ENCODE peak calls at places on chromosomes 2 and 18, in six cellular contexts. V is IMR-90, Y is H9, K is neuronal stem cell, Q is trophoblast cell, U is H1. F is an unnamed sample.

GRCh38 chr2:38528008-38528442 is 74.7 kb downstream of the HNRNPLL start:
- DNase-seq in V (peak; percentile 69), Y (peak; percentile 67), K (no peak), Q (peak; percentile 67), U (no peak), F (peak; percentile 62)

GRCh38 chr2:60818272-60818671 is 62.2 kb downstream of the PAPOLG start:
- DNase-seq in V (peak; percentile 4), Y (no peak), K (no peak), Q (peak; percentile 37), U (no peak), F (peak; percentile 5)

GRCh38 chr2:44245068-44245861 is 30.0 kb upstream of the SLC3A1 start:
- DNase-seq in V (no peak), Y (no peak), K (no peak), Q (peak; percentile 25), U (no peak), F (no peak)

GRCh38 chr2:156476516-156477206 is 40.5 kb downstream of the GPD2 start:
- DNase-seq in V (peak; percentile 74), Y (no peak), K (no peak), Q (peak; percentile 51), U (no peak), F (peak; percentile 45)

GRCh38 chr18:48714873-48715272 is 176.0 kb downstream of the CTIF start:
- DNase-seq in V (no peak), Y (peak; percentile 57), K (peak; percentile 9), Q (no peak), U (no peak), F (no peak)

GRCh38 chr2:112887904-112888303 is 23.1 kb upstream of the IL37 start:
- DNase-seq in V (peak; percentile 34), Y (no peak), K (no peak), Q (peak; percentile 18), U (no peak), F (peak; percentile 38)

GRCh38 chr2:219104107-219105050 is 43.7 kb upstream of the IHH start:
- DNase-seq in V (peak; percentile 32), Y (peak; percentile 64), K (peak; percentile 29), Q (peak; percentile 66), U (peak; percentile 27), F (peak; percentile 35)

GRCh38 chr2:173079968-173080860 is 4.6 kb downstream of the MAP3K20 start:
- DNase-seq in V (peak; percentile 97), Y (no peak), K (no peak), Q (peak; percentile 93), U (no peak), F (peak; percentile 91)

GRCh38 chr18:2906522-2907458 is 60.0 kb downstream of the EMILIN2 start:
- DNase-seq in V (no peak), Y (peak; percentile 46), K (no peak), Q (peak; percentile 32), U (no peak), F (peak; percentile 49)

GRCh38 chr2:111007757-111008688 is 112.7 kb upstream of the BCL2L11 start:
- DNase-seq in V (no peak), Y (no peak), K (no peak), Q (no peak), U (no peak), F (no peak)

GRCh38 chr2:66803651-66804050 is 368.7 kb downstream of the MEIS1 start:
- DNase-seq in V (peak; percentile 86), Y (no peak), K (no peak), Q (no peak), U (no peak), F (no peak)

GRCh38 chr2:11896386-11896785 is 150.0 kb downstream of the LPIN1 start:
- DNase-seq in V (no peak), Y (no peak), K (peak; percentile 39), Q (no peak), U (no peak), F (no peak)

GRCh38 chr2:221779614-221780067 is 207.5 kb upstream of the EPHA4 start:
- DNase-seq in V (peak; percentile 81), Y (no peak), K (no peak), Q (no peak), U (no peak), F (peak; percentile 15)

GRCh38 chr2:226795281-226796011 is 4.2 kb downstream of the IRS1 start:
- DNase-seq in V (peak; percentile 56), Y (no peak), K (no peak), Q (no peak), U (no peak), F (no peak)

GRCh38 chr2:74177697-74178096 is 982 bp downstream of the MOB1A start:
- DNase-seq in V (no peak), Y (no peak), K (no peak), Q (no peak), U (no peak), F (no peak)

GRCh38 chr18:48802543-48803428 is 148.0 kb downstream of the SMAD7 start:
- DNase-seq in V (no peak), Y (peak; percentile 23), K (no peak), Q (peak; percentile 43), U (no peak), F (no peak)

GRCh38 chr2:103823847-103824246 is 1030.1 kb upstream of the POU3F3 start:
- DNase-seq in V (no peak), Y (no peak), K (no peak), Q (no peak), U (no peak), F (no peak)

DNA sequence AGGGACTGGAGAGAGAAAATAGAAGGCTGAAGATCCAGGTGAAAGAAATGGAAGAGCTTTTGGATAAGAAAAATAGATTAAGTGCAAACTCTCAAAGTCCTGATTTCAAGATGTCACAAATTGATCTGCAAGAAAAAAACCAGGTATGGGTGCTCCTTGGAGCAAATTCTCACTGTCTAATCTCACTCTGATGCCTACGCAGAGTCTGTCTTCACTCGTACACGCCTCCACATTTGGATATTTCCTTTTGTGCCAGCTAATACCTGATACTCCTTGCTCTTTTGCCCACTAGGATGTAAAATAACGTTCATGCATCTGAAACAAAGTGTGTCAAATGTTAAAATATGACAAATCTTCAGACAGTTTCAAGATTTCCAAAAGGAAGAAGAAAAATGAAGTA is 99.4 kb downstream of the CCDC102B start:
- DNase-seq in V (no peak), Y (no peak), K (no peak), Q (no peak), U (no peak), F (no peak)
- H3K27ac ChIP-seq in V (no peak overlapping the region), Y (no peak overlapping the region), K (no peak overlapping the region), Q (no peak overlapping the region), U (no peak overlapping the region), F (no peak overlapping the region)

DNA sequence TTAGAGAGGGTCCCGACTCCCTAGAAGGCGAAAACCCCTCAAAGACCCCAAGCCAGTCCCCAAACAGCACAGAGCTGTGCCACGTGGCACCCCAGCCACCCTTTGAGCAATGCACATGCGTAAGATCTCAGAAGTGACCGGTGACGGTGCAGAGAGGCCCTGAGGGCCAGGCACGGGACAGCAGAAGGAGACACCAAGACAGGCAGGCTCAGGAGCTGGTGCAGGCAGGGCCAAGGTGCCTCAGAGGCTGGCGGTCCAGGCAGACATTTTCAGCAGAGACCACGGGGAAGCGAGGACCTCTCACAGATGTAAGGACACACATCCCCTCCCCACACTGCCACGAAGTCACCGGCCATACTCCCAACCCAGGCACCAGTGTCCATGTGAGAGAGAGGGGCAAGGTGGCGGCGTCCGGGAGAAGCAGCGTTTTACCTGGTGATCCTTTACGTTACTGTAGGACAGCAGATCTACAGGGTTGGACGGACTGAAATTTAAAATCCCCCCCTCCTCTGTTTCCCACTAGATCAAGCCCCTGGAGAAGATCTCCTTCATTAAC is 2.0 kb upstream of the RAB17 start:
- DNase-seq in V (no peak), Y (no peak), K (no peak), Q (peak; percentile 50), U (no peak), F (no peak)
- H2BK5ac ChIP-seq in V (no peak overlapping the region), Y (no peak overlapping the region), K (no peak overlapping the region), Q (no peak overlapping the region), U (peak overlapping the region; percentile 91), F (no peak overlapping the region)

DNA sequence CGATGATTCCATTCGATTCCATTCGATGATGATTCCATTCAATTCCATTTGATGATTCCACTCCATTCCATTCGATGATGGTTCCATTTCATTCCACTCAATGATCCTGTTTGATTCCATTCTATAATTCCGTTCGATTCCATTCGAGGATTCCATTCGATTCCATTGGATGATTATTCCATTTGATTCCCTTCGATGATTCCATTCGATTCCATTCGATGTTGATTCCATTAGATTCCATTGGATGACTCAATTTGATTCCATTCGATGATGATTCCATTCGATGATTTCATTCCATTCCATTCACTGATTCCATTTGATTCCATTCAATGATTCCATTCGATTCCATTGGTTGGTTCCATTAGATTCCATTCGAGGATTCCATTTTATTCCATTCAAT is 1084.4 kb downstream of the RPIA start:
- DNase-seq in V (no peak), Y (no peak), K (no peak), Q (no peak), U (no peak), F (no peak)
- H3K9me3 ChIP-seq in V (peaks cover 48% of the 10 kb centered on the region), Y (peaks cover 87% of the 10 kb centered on the region), K (peaks cover 5% of the 10 kb centered on the region), Q (no peaks in the 10 kb centered on the region), U (peaks cover 25% of the 10 kb centered on the region), F (peaks cover 85% of the 10 kb centered on the region)

GRCh38 chr2:180542510-180542909 is 437.9 kb upstream of the UBE2E3 start:
- DNase-seq in V (no peak), Y (no peak), K (no peak), Q (no peak), U (no peak), F (no peak)

GRCh38 chr2:180539541-180539940 is 440.9 kb upstream of the UBE2E3 start:
- DNase-seq in V (no peak), Y (no peak), K (no peak), Q (no peak), U (no peak), F (no peak)

GRCh38 chr2:180540761-180541160 is 439.6 kb upstream of the UBE2E3 start:
- DNase-seq in V (no peak), Y (no peak), K (no peak), Q (no peak), U (no peak), F (no peak)
- H3K27ac ChIP-seq in V (no peak overlapping the region), Y (no peak overlapping the region), K (no peak overlapping the region), Q (no peak overlapping the region), U (no peak overlapping the region), F (no peak overlapping the region)

GRCh38 chr2:154577390-154577789 is 121.1 kb upstream of the KCNJ3 start:
- DNase-seq in V (no peak), Y (no peak), K (no peak), Q (no peak), U (no peak), F (no peak)
- H2BK5ac ChIP-seq in V (no peak overlapping the region), Y (no peak overlapping the region), K (no peak overlapping the region), Q (no peak overlapping the region), U (no peak overlapping the region), F (no peak overlapping the region)

DNA sequence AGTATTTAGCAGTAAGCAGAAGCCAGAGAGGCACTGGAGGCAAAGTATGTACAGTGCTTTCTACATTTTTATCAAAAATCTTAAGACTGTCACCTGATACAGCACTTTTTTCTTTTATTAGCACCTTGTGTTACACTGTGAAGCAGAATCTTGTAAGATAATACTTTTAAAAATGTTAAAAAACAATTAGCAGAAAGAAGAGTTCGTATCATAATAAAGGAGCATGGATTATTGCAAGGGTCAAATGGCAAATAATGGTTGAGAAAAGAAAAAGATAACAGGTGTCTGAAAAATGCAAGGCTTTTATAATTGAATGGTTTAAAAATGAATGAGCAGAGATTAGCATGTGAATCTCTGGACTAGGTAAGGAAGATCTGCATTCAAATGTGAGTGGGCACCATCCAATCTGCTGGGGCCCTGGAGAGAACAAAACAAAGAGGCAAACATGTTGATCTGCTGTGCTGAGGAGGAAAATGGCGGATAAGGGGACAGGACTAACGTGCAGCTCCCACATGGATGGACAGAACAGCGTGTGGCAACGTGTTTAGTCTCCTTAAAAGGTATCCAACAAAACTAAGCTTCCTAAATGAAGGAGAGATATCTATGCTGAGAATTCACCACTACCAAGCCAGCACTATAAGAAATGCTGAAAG is 9.5 kb downstream of the CEBPZOS start:
- DNase-seq in V (no peak), Y (peak; percentile 83), K (no peak), Q (no peak), U (peak; percentile 79), F (no peak)
- H3K9me3 ChIP-seq in V (peaks cover 3% of the 10 kb centered on the region), Y (peaks cover 21% of the 10 kb centered on the region), K (peaks cover 40% of the 10 kb centered on the region), Q (no peaks in the 10 kb centered on the region), U (peaks cover 9% of the 10 kb centered on the region), F (peaks cover 37% of the 10 kb centered on the region)

F was measured in mesenchymal stem cell.